ENCODE peak calls at places on chromosomes 2 and 18, in five cellular contexts. H is omental fat pad; W is OCI-LY7; Z is AG08396; A is activated CD4-positive, alpha-beta T cell treated with anti-CD3 and anti-CD28 coated beads, Interleukin-2, amount 10 ng/mL, durations not matched to agents 24 days and 14 days. Q is an unnamed sample.

GRCh38 chr2:137886432-137886831 is 77.8 kb upstream of the HNMT start:
- DNase-seq in H (no peak), W (no peak), Z (no peak), A (no peak), Q (no peak)

GRCh38 chr2:237472909-237473308 is 14.1 kb upstream of the MLPH start:
- DNase-seq in H (no peak), W (no peak), Z (no peak), A (no peak), Q (no peak)

GRCh38 chr2:152506843-152507242 is 171.9 kb downstream of the FMNL2 start:
- DNase-seq in H (no peak), W (no peak), Z (no peak), A (peak), Q (no peak)

GRCh38 chr18:10850828-10851227 is 298.5 kb downstream of the PIEZO2 start:
- DNase-seq in H (no peak), W (no peak), Z (no peak), A (no peak), Q (no peak)

GRCh38 chr2:237242091-237242536 is 156.4 kb downstream of the COPS8 start:
- DNase-seq in H (no peak), W (no peak), Z (no peak), A (no peak), Q (no peak)

GRCh38 chr2:38603402-38604265 is 906 bp upstream of the HNRNPLL start:
- DNase-seq in H (peak), W (peak), Z (peak), A (peak), Q (peak)

GRCh38 chr18:12038082-12038660 is 55.5 kb upstream of the ANKRD62 start:
- DNase-seq in H (no peak), W (no peak), Z (peak), A (peak), Q (no peak)

GRCh38 chr2:197804758-197805597 is 585 bp downstream of the PLCL1 start:
- DNase-seq in H (peak), W (peak), Z (peak), A (peak), Q (no peak)

GRCh38 chr2:148508878-148509702 is 135.5 kb upstream of the EPC2 start:
- DNase-seq in H (peak), W (peak), Z (peak), A (peak), Q (no peak)

GRCh38 chr18:44453505-44453904 is 227.2 kb upstream of the SETBP1 start:
- DNase-seq in H (no peak), W (no peak), Z (no peak), A (no peak), Q (peak)

GRCh38 chr2:201280191-201281040 is 20.1 kb downstream of the CASP8 start:
- DNase-seq in H (no peak), W (no peak), Z (no peak), A (no peak), Q (no peak)

GRCh38 chr2:241035818-241036396 is 37.5 kb downstream of the SNED1 start:
- DNase-seq in H (no peak), W (no peak), Z (no peak), A (no peak), Q (no peak)

GRCh38 chr2:145749556-145749955 is 1229.6 kb upstream of the ZEB2 start:
- DNase-seq in H (no peak), W (no peak), Z (no peak), A (no peak), Q (no peak)

GRCh38 chr2:2192385-2192957 is 138.6 kb downstream of the MYT1L start:
- DNase-seq in H (no peak), W (no peak), Z (no peak), A (no peak), Q (peak)

GRCh38 chr2:147051814-147052213 is 793.0 kb upstream of the ACVR2A start:
- DNase-seq in H (no peak), W (no peak), Z (no peak), A (no peak), Q (peak)

GRCh38 chr2:199160677-199161465 is 296.9 kb downstream of the SATB2 start:
- DNase-seq in H (no peak), W (no peak), Z (peak), A (no peak), Q (no peak)

GRCh38 chr18:24609249-24609648 is 148.8 kb downstream of the HRH4 start:
- DNase-seq in H (no peak), W (no peak), Z (peak), A (no peak), Q (no peak)

GRCh38 chr2:65031341-65032015 is 24.7 kb upstream of the CEP68 start:
- DNase-seq in H (no peak), W (peak), Z (no peak), A (no peak), Q (peak)

Q was measured in DMS79 treated with DMSO at 0.1 percent for 48 hours.